ENCODE peak calls at places on chromosomes 6 and 20, in nine cellular contexts. R is brain microvascular endothelial cell; D is GM06990; W is CD8-positive, alpha-beta T cell; T is adipocyte; L is kidney; I is astrocyte of the spinal cord; B is uterus; Y is endothelial cell of umbilical vein. A is an unnamed sample.

GRCh38 chr6:45445364-45445748 is 67.6 kb upstream of the SUPT3H start:
- DNase-seq in R (no peak), D (no peak), W (no peak), T (no peak), L (no peak), I (no peak), B (no peak), Y (no peak), A (no peak)

GRCh38 chr20:48467622-48468021 is 360.2 kb downstream of the PREX1 start:
- DNase-seq in R (no peak), D (peak), W (no peak), T (no peak), L (no peak), I (no peak), B (no peak), Y (no peak), A (peak)

GRCh38 chr20:34129518-34130162 is 17.6 kb upstream of the EIF2S2 start:
- DNase-seq in R (peak), D (peak), W (peak), T (peak), L (peak), I (peak), B (peak), Y (peak), A (peak)

GRCh38 chr6:37669306-37669705 is 28.4 kb downstream of the MDGA1 start:
- DNase-seq in R (no peak), D (no peak), W (no peak), T (no peak), L (no peak), I (no peak), B (no peak), Y (no peak), A (no peak)

GRCh38 chr20:19807901-19808300 is 49.8 kb downstream of the RIN2 start:
- DNase-seq in R (no peak), D (no peak), W (no peak), T (peak), L (no peak), I (no peak), B (no peak), Y (no peak), A (no peak)

GRCh38 chr6:146931214-146931613 is 273.0 kb upstream of the STXBP5 start:
- DNase-seq in R (no peak), D (no peak), W (no peak), T (peak), L (no peak), I (no peak), B (no peak), Y (no peak), A (no peak)

GRCh38 chr6:37399131-37399530 is 33.9 kb upstream of the CMTR1 start:
- DNase-seq in R (no peak), D (no peak), W (no peak), T (no peak), L (no peak), I (no peak), B (no peak), Y (no peak), A (no peak)

GRCh38 chr20:17895641-17896246 is 72.8 kb downstream of the SNX5 start:
- DNase-seq in R (peak), D (peak), W (peak), T (peak), L (peak), I (peak), B (peak), Y (peak), A (no peak)

GRCh38 chr20:23305098-23305497 is 45.5 kb upstream of the NXT1 start:
- DNase-seq in R (peak), D (no peak), W (no peak), T (peak), L (no peak), I (peak), B (no peak), Y (no peak), A (no peak)

GRCh38 chr6:128111096-128111495 is 210.2 kb upstream of the THEMIS start:
- DNase-seq in R (no peak), D (no peak), W (no peak), T (peak), L (no peak), I (peak), B (no peak), Y (no peak), A (no peak)

GRCh38 chr6:40183902-40184301 is 249.6 kb upstream of the MOCS1 start:
- DNase-seq in R (no peak), D (no peak), W (no peak), T (no peak), L (no peak), I (no peak), B (no peak), Y (no peak), A (no peak)

GRCh38 chr6:156193381-156193780 is 583.8 kb upstream of the ARID1B start:
- DNase-seq in R (no peak), D (no peak), W (no peak), T (no peak), L (no peak), I (no peak), B (no peak), Y (no peak), A (peak)

GRCh38 chr20:63744574-63745423 is 5.2 kb downstream of the SLC2A4RG start:
- DNase-seq in R (no peak), D (no peak), W (no peak), T (no peak), L (peak), I (no peak), B (no peak), Y (no peak), A (no peak)

GRCh38 chr20:29409833-29410804 is 1847.3 kb upstream of the DEFB115 start:
- DNase-seq in R (no peak), D (no peak), W (no peak), T (no peak), L (peak), I (no peak), B (no peak), Y (no peak), A (no peak)

GRCh38 chr6:34030831-34031566 is 114.9 kb downstream of the GRM4 start:
- DNase-seq in R (no peak), D (no peak), W (no peak), T (no peak), L (no peak), I (no peak), B (no peak), Y (no peak), A (no peak)

GRCh38 chr6:69780585-69781178 is 16.1 kb downstream of the LMBRD1 start:
- DNase-seq in R (no peak), D (no peak), W (no peak), T (peak), L (no peak), I (no peak), B (no peak), Y (no peak), A (no peak)

GRCh38 chr20:51460163-51460562 is 82.4 kb downstream of the NFATC2 start:
- DNase-seq in R (no peak), D (no peak), W (no peak), T (no peak), L (no peak), I (no peak), B (no peak), Y (no peak), A (no peak)

GRCh38 chr6:41505084-41506049 is 40.8 kb upstream of the FOXP4 start:
- DNase-seq in R (peak), D (peak), W (no peak), T (peak), L (peak), I (peak), B (peak), Y (peak), A (no peak)

GRCh38 chr6:118980063-118980462 is 45.1 kb upstream of the MCM9 start:
- DNase-seq in R (no peak), D (no peak), W (no peak), T (peak), L (no peak), I (no peak), B (no peak), Y (no peak), A (no peak)

GRCh38 chr6:153126218-153126617 is 4.9 kb downstream of the RGS17 start:
- DNase-seq in R (no peak), D (no peak), W (no peak), T (no peak), L (no peak), I (no peak), B (no peak), Y (no peak), A (no peak)

GRCh38 chr20:57952136-57952535 is 242.3 kb upstream of the PMEPA1 start:
- DNase-seq in R (no peak), D (no peak), W (no peak), T (no peak), L (no peak), I (no peak), B (no peak), Y (no peak), A (no peak)

GRCh38 chr6:11012295-11012754 is 31.8 kb downstream of the ELOVL2 start:
- DNase-seq in R (no peak), D (no peak), W (no peak), T (no peak), L (no peak), I (no peak), B (no peak), Y (no peak), A (no peak)

GRCh38 chr6:11008821-11009220 is 35.3 kb downstream of the ELOVL2 start:
- DNase-seq in R (peak), D (no peak), W (no peak), T (peak), L (no peak), I (peak), B (no peak), Y (no peak), A (no peak)

GRCh38 chr6:11011787-11012234 is 32.3 kb downstream of the ELOVL2 start:
- DNase-seq in R (no peak), D (no peak), W (no peak), T (no peak), L (no peak), I (no peak), B (no peak), Y (no peak), A (no peak)

GRCh38 chr6:11007715-11008608 is 36.1 kb downstream of the ELOVL2 start:
- DNase-seq in R (peak), D (no peak), W (no peak), T (peak), L (no peak), I (peak), B (no peak), Y (peak), A (no peak)

DNA sequence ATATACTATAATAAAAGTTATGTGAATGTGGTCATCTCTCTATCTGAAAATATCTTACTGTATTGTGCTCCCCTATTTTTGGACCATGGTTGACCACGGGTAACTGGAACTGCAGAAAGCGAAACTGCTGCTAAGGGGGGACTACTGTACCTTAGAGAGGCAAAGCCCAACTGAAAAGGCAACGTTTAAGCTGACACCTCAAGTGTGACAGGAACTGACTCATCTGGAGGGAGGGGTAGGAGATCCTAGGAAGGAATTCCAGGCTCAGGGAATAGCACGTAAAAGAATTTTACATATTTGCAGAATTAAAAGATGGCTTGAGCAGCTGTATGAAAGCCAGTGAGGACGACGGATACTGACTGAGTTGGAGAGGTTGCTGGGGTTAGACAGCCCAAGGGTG is 34.8 kb downstream of the ELOVL2 start:
- DNase-seq in R (no peak), D (no peak), W (no peak), T (no peak), L (no peak), I (peak), B (no peak), Y (no peak), A (no peak)
- H3K4me3 ChIP-seq in R (no peak), D (no peak), W (no peak), T (peak), L (no peak), I (no peak), B (no peak), Y (no peak), A (no peak)

GRCh38 chr6:125752773-125753172 is 3.3 kb downstream of the HEY2 start:
- DNase-seq in R (no peak), D (no peak), W (no peak), T (no peak), L (no peak), I (no peak), B (no peak), Y (no peak), A (no peak)

GRCh38 chr6:125750692-125751333 is 1.4 kb downstream of the HEY2 start:
- DNase-seq in R (no peak), D (no peak), W (no peak), T (no peak), L (no peak), I (no peak), B (no peak), Y (no peak), A (no peak)

GRCh38 chr6:125753937-125754259 is 4.5 kb downstream of the HEY2 start:
- DNase-seq in R (no peak), D (no peak), W (no peak), T (no peak), L (no peak), I (no peak), B (no peak), Y (no peak), A (no peak)

GRCh38 chr6:125751334-125751916 is 2.0 kb downstream of the HEY2 start:
- DNase-seq in R (no peak), D (no peak), W (no peak), T (no peak), L (no peak), I (no peak), B (no peak), Y (no peak), A (no peak)

DNA sequence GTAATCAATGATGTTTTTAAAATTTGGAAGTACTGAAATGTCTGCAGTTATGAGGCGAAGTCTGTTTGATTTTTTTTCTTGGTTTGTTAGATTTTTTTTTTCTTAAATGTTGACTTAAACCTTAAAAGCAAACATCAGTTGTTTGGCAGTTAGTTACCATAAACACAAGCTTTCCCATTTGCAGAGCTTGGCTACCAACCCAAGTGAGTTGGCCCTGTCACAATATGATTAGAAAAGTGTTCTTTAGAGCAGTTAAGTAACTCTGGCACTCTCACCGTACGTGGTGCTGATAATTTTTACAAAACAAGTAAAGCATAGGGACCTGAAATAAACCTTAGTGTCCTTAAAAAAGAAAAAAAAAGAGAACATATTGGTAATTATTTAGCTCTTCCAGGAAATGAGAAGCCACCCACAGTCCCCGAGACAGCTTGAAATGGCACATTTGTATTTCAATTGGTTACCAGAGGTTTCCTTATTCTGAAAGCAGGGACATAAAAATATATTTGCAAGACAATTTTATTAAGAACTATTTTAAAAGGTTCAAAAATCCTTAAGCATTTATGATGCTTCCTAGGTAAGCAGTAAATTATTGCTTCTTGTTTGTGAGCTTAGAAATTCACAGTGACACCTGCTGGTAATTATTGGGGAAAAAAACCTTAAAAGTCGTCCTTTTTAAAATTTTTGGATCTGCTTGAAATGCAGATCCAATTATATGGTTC is 3.9 kb downstream of the HEY2 start:
- DNase-seq in R (no peak), D (no peak), W (no peak), T (peak), L (no peak), I (peak), B (no peak), Y (peak), A (peak)
- H3K4me3 ChIP-seq in R (no peak), D (no peak), W (no peak), T (no peak), L (no peak), I (no peak), B (no peak), Y (no peak), A (no peak)

DNA sequence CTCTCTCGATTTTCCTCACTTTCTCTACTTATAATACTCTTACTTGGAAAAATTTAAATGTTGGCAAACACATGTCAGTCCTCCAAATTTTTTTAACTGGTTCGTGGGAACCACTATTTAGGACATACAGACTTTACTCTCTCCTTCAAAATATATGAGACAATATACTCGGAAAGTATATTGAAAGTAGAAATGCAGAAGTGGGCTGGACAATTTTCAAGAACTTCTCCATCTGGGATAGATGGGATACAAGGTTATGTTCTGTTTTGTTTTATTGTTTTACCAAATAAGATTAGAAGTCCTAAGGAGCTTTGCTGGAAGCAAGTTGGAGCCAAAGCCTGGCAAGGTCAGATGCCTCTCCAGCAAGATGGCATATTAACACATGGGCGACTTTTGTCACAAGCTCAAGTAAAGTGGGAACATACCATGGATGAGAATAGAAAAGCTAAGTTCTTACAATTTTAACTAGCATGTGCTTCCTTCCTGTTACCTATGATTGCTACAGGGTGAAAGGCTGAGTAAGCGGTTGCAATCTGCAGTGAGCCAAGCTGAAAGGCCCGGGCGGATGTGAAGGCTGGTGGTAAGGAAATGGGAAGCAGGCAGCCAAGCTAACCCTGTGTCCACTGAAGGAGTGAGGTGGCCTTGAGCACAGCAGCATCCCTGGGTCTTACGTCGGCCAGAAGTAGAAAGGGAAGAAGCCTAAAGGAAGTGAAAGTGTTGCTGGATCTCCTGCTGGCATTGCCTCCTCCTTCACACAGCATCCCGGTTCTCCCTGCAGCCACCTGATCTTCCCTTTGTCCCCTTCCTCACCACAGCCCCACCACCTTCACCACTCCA is 7.1 kb downstream of the MAP3K5 start:
- DNase-seq in R (no peak), D (peak), W (no peak), T (no peak), L (peak), I (no peak), B (no peak), Y (peak), A (peak)
- H3K4me3 ChIP-seq in R (no peak), D (peak), W (peak), T (no peak), L (no peak), I (no peak), B (no peak), Y (no peak), A (no peak)

DNA sequence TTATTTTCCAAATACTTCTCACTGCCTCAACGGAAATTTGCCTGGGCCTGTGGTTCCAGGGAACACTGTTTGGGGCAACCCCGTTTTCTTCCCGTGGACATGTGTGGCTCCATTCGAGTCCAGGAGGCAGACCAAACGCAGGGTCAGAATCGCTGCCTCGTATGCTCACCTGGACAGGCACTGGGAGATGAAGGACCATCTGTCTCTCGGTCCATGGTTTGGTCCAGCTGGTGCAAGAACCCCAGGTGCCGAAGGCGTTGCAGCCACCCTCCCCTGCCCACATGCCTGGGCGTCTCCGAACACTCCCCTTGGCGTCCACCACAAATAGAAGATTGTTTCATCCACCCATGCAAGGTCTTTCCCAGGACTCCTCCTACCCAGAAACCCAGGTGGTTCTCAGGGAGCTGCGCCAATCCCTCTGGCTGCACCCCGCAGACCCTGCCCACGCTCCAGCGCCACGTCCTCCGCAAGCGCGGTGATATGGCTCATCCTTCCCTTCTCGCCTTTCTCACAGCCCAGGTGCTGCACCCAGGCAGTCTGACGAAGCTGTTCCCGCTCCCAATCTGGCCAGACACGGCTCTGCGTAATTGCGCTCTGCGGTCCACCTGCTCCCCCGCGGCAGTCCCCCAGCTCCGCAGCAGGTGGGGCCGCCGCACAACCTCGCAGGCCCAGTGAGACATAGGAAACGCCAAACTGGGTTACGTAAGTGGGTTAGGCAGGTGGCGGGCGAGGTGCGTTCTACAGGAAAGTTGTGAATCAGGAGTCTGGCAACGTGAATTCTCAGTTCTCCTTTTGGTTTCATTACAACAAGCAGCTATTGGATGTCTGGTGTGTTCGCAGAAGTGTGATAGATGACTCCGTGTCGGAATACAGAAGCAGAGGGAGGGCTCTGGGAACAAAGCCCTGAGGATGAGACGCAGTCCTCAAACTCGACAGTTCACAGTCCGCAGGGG is 146.2 kb upstream of the ECI2 start:
- DNase-seq in R (peak), D (peak), W (peak), T (peak), L (peak), I (peak), B (peak), Y (peak), A (no peak)
- H3K4me3 ChIP-seq in R (peak), D (peak), W (no peak), T (peak), L (peak), I (peak), B (peak), Y (peak), A (no peak)

GRCh38 chr20:658202-658601 is 5.2 kb upstream of the SRXN1 start:
- DNase-seq in R (no peak), D (no peak), W (no peak), T (no peak), L (no peak), I (no peak), B (no peak), Y (no peak), A (no peak)
- H3K4me3 ChIP-seq in R (no peak), D (no peak), W (no peak), T (no peak), L (no peak), I (no peak), B (no peak), Y (no peak), A (no peak)

GRCh38 chr20:1215386-1216170 is 10.3 kb upstream of the RAD21L1 start:
- DNase-seq in R (no peak), D (no peak), W (no peak), T (no peak), L (no peak), I (no peak), B (no peak), Y (no peak), A (peak)
- H3K4me3 ChIP-seq in R (no peak), D (no peak), W (no peak), T (no peak), L (no peak), I (no peak), B (no peak), Y (no peak), A (no peak)

A was measured in CD4-positive, alpha-beta memory T cell.